ENCODE peak calls at places on chromosomes 16 and 17, in nine cellular contexts. G is upper lobe of left lung; W is cardiac muscle cell; Z is uterus; I is Peyer's patch; E is CD4-positive, CD25-positive, alpha-beta regulatory T cell; L is CD8-positive, alpha-beta T cell; O is small intestine; F is DND-41. N is an unnamed sample.
A peak's percentile ranks its signal among the peaks of the same experiment; 100 is the strongest.

GRCh38 chr16:57828272-57829161 is 26.2 kb upstream of the KIFC3 start:
- DNase-seq in I (no peak), W (no peak), L (no peak), E (no peak), G (no peak), O (no peak), Z (no peak), F (no peak), N (no peak)

GRCh38 chr16:49463529-49463928 is 89.9 kb downstream of the C16orf78 start:
- DNase-seq in Z (no peak), L (peak; percentile 55), F (peak; percentile 98), G (no peak), W (no peak), E (peak; percentile 49), I (no peak), O (peak; percentile 72), N (peak; percentile 21)

GRCh38 chr17:47615766-47616424 is 33.8 kb upstream of the KPNB1 start:
- DNase-seq in O (peak; percentile 57), Z (no peak), I (no peak), E (no peak), F (no peak), W (peak; percentile 69), G (no peak), L (no peak), N (no peak)

GRCh38 chr17:21376835-21377690 is 906 bp downstream of the KCNJ12 start:
- DNase-seq in Z (no peak), L (no peak), I (no peak), W (peak; percentile 71), F (no peak), E (no peak), G (peak; percentile 89), O (peak; percentile 14), N (no peak)

GRCh38 chr16:10121496-10121895 is 60.7 kb downstream of the GRIN2A start:
- DNase-seq in G (no peak), F (no peak), E (no peak), I (no peak), L (no peak), Z (no peak), W (no peak), O (no peak), N (no peak)

GRCh38 chr16:11097782-11098167 is 153.4 kb downstream of the CLEC16A start:
- DNase-seq in G (no peak), O (no peak), F (no peak), L (no peak), I (no peak), W (no peak), E (no peak), Z (no peak), N (no peak)

GRCh38 chr17:19457830-19458271 is 46.8 kb downstream of the RNF112 start:
- DNase-seq in F (no peak), I (no peak), W (no peak), O (no peak), L (no peak), G (no peak), Z (no peak), E (no peak), N (no peak)

GRCh38 chr17:21278304-21279197 is 6.0 kb upstream of the MAP2K3 start:
- DNase-seq in G (no peak), E (no peak), L (peak; percentile 24), W (no peak), F (peak; percentile 70), O (peak; percentile 97), I (peak; percentile 82), Z (no peak), N (no peak)

GRCh38 chr16:4358236-4358635 is 7.1 kb upstream of the PAM16 start:
- DNase-seq in L (no peak), I (no peak), Z (no peak), W (no peak), E (no peak), F (no peak), O (no peak), G (no peak), N (no peak)

GRCh38 chr17:7575481-7575883 is 4.0 kb upstream of the CD68 start:
- DNase-seq in E (no peak), G (no peak), L (no peak), O (no peak), Z (no peak), I (no peak), F (no peak), W (no peak), N (no peak)
- H3K4me1 ChIP-seq in E (peaks cover 39% of the 10 kb centered on the region), G (peaks cover 55% of the 10 kb centered on the region), L (peaks cover 43% of the 10 kb centered on the region), O (peaks cover 3% of the 10 kb centered on the region), Z (no peaks in the 10 kb centered on the region), I (peaks cover 4% of the 10 kb centered on the region), F (peaks cover 70% of the 10 kb centered on the region), W (no peaks in the 10 kb centered on the region), N (peaks cover 13% of the 10 kb centered on the region)

GRCh38 chr17:79707931-79708891 is 22.5 kb upstream of the ENPP7 start:
- DNase-seq in F (peak; percentile 61), I (peak; percentile 65), G (peak; percentile 72), L (peak; percentile 38), E (peak; percentile 31), W (peak; percentile 67), O (peak; percentile 48), Z (peak; percentile 57), N (peak; percentile 35)
- H3K27ac ChIP-seq in F (no peak overlapping the region), I (no peak overlapping the region), G (no peak overlapping the region), L (no peak overlapping the region), E (no peak overlapping the region), W (no peak overlapping the region), O (no peak overlapping the region), Z (peak overlapping the region; percentile 62), N (no peak overlapping the region)

GRCh38 chr16:85202631-85203461 is 90.6 kb upstream of the CIBAR2 start:
- DNase-seq in F (no peak), O (no peak), W (peak; percentile 70), I (no peak), E (no peak), Z (peak; percentile 90), L (no peak), G (no peak), N (peak; percentile 52)

GRCh38 chr16:85200471-85201278 is 88.4 kb upstream of the CIBAR2 start:
- DNase-seq in L (no peak), G (no peak), O (peak; percentile 95), Z (no peak), F (no peak), I (peak; percentile 64), W (no peak), E (no peak), N (no peak)

GRCh38 chr16:85203462-85203813 is 91.2 kb upstream of the CIBAR2 start:
- DNase-seq in L (no peak), F (no peak), G (no peak), Z (no peak), E (no peak), W (no peak), O (no peak), I (no peak), N (no peak)

GRCh38 chr16:85201566-85201965 is 89.3 kb upstream of the CIBAR2 start:
- DNase-seq in O (no peak), Z (no peak), E (no peak), I (no peak), W (no peak), G (no peak), L (no peak), F (no peak), N (no peak)

GRCh38 chr16:85202051-85202601 is 89.9 kb upstream of the CIBAR2 start:
- DNase-seq in I (no peak), L (no peak), F (no peak), W (no peak), G (no peak), E (no peak), O (no peak), Z (peak; percentile 41), N (no peak)
- H3K4me1 ChIP-seq in I (no peaks in the 10 kb centered on the region), L (no peaks in the 10 kb centered on the region), F (no peaks in the 10 kb centered on the region), W (peaks cover 69% of the 10 kb centered on the region), G (peaks cover 32% of the 10 kb centered on the region), E (no peaks in the 10 kb centered on the region), O (peaks cover 5% of the 10 kb centered on the region), Z (peaks cover 15% of the 10 kb centered on the region), N (peaks cover 12% of the 10 kb centered on the region)

GRCh38 chr17:79406316-79406715 is 204.5 kb downstream of the RBFOX3 start:
- DNase-seq in O (no peak), E (no peak), G (no peak), L (no peak), F (no peak), Z (no peak), W (no peak), I (no peak), N (no peak)

GRCh38 chr17:79405823-79406222 is 205.0 kb downstream of the RBFOX3 start:
- DNase-seq in G (no peak), O (no peak), W (no peak), E (no peak), Z (no peak), L (no peak), I (no peak), F (no peak), N (no peak)

GRCh38 chr17:79404136-79404911 is 206.5 kb downstream of the RBFOX3 start:
- DNase-seq in O (no peak), E (no peak), I (no peak), G (peak; percentile 74), W (no peak), F (no peak), Z (no peak), L (no peak), N (no peak)

GRCh38 chr17:79408251-79408650 is 202.6 kb downstream of the RBFOX3 start:
- DNase-seq in O (no peak), I (no peak), G (no peak), F (no peak), E (no peak), W (no peak), Z (no peak), L (no peak), N (no peak)

DNA sequence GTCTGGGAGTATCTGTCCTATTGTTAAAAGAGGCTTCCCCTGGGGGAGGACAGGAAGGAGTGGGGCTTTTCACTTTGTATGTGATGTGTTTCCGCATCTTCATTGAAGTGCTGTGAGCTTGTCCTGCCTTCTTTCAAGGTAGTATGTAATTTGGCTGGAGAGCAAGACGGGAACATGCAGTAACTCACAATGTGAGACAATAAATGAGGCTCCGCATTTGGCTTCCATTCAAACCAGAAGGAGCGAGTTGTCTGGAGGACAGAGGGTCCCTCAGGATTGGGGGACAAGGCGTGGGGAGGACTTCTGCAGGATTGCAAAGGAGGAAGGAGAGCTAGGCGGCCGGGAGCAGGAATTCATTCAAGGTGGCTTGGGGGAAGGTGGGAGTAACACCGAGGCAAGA is 203.5 kb downstream of the RBFOX3 start:
- DNase-seq in W (no peak), Z (no peak), O (no peak), E (no peak), I (no peak), L (no peak), F (no peak), G (no peak), N (no peak)
- H3K27ac ChIP-seq in W (no peak overlapping the region), Z (no peak overlapping the region), O (no peak overlapping the region), E (no peak overlapping the region), I (no peak overlapping the region), L (no peak overlapping the region), F (no peak overlapping the region), G (no peak overlapping the region), N (no peak overlapping the region)

DNA sequence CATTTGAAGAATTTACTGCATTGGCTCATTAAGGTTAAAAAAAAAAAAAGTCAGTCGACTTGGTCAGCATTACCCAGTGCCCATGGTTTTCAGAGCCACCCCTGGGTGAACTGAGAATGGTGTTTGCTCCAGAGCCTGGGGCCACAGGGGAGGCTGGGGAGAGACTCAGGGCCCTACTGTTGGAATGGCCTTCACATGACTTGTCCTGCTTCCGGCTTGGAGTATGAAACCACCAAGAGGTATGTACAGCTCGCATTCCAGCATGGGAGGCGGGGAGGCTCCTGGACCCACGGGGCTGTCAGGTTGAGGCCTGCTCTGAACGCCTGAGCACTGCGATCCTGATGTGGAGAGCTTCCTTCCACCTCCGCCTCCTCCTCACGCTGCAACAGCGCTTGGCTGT is 36.8 kb downstream of the MSI2 start:
- DNase-seq in G (no peak), Z (no peak), F (no peak), I (no peak), E (no peak), L (no peak), W (no peak), O (no peak), N (peak; percentile 86)
- H3K4me1 ChIP-seq in G (no peaks in the 10 kb centered on the region), Z (peaks cover 6% of the 10 kb centered on the region), F (peaks cover 66% of the 10 kb centered on the region), I (no peaks in the 10 kb centered on the region), E (peaks cover 15% of the 10 kb centered on the region), L (peaks cover 20% of the 10 kb centered on the region), W (peaks cover 4% of the 10 kb centered on the region), O (no peaks in the 10 kb centered on the region), N (peaks cover 10% of the 10 kb centered on the region)

N was measured in breast epithelium.